ENCODE peak calls at places on chromosomes 13 and 19, in six cellular contexts. S, G, E, L, R and A are unnamed samples.

GRCh38 chr13:44465318-44465717 is 91.7 kb downstream of the SERP2 start:
- ATAC-seq in S (no peak), G (no peak), E (no peak), L (no peak), R (no peak), A (no peak)

GRCh38 chr19:15098505-15098904 is 8.7 kb upstream of the SYDE1 start:
- ATAC-seq in S (no peak), G (no peak), E (no peak), L (no peak), R (no peak), A (no peak)

GRCh38 chr19:40691421-40692211 is 1.2 kb upstream of the NUMBL start:
- ATAC-seq in S (no peak), G (no peak), E (no peak), L (peak; percentile 9), R (peak; percentile 4), A (no peak)

GRCh38 chr13:97275265-97275664 is 53.1 kb downstream of the MBNL2 start:
- ATAC-seq in S (no peak), G (peak; percentile 67), E (peak; percentile 27), L (no peak), R (peak; percentile 68), A (peak; percentile 44)

GRCh38 chr19:57192064-57192395 is 730 bp downstream of the ZNF264 start:
- ATAC-seq in S (no peak), G (peak; percentile 26), E (peak; percentile 10), L (no peak), R (no peak), A (no peak)

GRCh38 chr13:96993660-96994029 is 631 bp downstream of the OXGR1 start:
- ATAC-seq in S (no peak), G (no peak), E (no peak), L (peak; percentile 26), R (no peak), A (no peak)

GRCh38 chr19:6489278-6490061 is 7.9 kb upstream of the DENND1C start:
- ATAC-seq in S (peak; percentile 98), G (no peak), E (no peak), L (peak; percentile 42), R (no peak), A (no peak)

GRCh38 chr13:90933097-90933826 is 414.2 kb upstream of the MIR17HG start:
- ATAC-seq in S (no peak), G (no peak), E (no peak), L (no peak), R (no peak), A (no peak)

GRCh38 chr13:24625324-24625723 is 54.9 kb upstream of the ATP12A start:
- ATAC-seq in S (peak; percentile 47), G (no peak), E (no peak), L (no peak), R (no peak), A (peak; percentile 17)

GRCh38 chr13:24624363-24624762 is 55.8 kb upstream of the ATP12A start:
- ATAC-seq in S (no peak), G (no peak), E (no peak), L (no peak), R (no peak), A (no peak)

GRCh38 chr13:24623141-24623665 is 57.0 kb upstream of the ATP12A start:
- ATAC-seq in S (no peak), G (no peak), E (no peak), L (no peak), R (no peak), A (no peak)

GRCh38 chr13:24624801-24625231 is 55.4 kb upstream of the ATP12A start:
- ATAC-seq in S (no peak), G (no peak), E (peak; percentile 57), L (no peak), R (no peak), A (peak; percentile 82)

DNA sequence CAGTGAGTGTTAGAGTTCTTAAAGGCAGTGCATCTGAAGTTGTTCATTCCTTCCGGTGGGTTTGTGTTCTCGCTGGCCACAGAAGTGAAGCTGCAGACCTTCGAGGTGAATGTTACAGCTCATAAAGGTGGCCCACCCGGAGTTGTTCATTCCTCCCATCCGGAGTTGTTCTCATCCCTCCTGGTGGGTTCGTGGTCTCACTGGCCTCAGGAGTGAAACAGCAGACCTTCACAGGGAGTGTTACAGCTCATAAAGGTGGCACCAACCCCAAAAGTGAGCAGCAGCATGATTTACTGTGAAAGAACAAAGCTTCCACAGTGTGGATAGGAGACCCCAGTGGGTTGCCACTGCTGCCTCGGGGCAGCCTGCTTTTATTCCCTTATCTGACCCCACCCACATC is 57.7 kb upstream of the ATP12A start:
- ATAC-seq in S (no peak), G (no peak), E (no peak), L (no peak), R (no peak), A (no peak)
- H3K4me1 ChIP-seq in S (peaks cover 26% of the 10 kb centered on the region), G (peaks cover 12% of the 10 kb centered on the region), E (no peaks in the 10 kb centered on the region), L (peaks cover under 1% of the 10 kb centered on the region), R (no peaks in the 10 kb centered on the region), A (no peaks in the 10 kb centered on the region)

GRCh38 chr19:4516939-4517300 is 1.4 kb downstream of the PLIN4 start:
- ATAC-seq in S (no peak), G (no peak), E (peak; percentile 36), L (no peak), R (peak; percentile 68), A (peak; percentile 26)
- H3K4me1 ChIP-seq in S (no peaks in the 10 kb centered on the region), G (peaks cover 47% of the 10 kb centered on the region), E (no peaks in the 10 kb centered on the region), L (no peaks in the 10 kb centered on the region), R (peaks cover 30% of the 10 kb centered on the region), A (peaks cover 12% of the 10 kb centered on the region)

DNA sequence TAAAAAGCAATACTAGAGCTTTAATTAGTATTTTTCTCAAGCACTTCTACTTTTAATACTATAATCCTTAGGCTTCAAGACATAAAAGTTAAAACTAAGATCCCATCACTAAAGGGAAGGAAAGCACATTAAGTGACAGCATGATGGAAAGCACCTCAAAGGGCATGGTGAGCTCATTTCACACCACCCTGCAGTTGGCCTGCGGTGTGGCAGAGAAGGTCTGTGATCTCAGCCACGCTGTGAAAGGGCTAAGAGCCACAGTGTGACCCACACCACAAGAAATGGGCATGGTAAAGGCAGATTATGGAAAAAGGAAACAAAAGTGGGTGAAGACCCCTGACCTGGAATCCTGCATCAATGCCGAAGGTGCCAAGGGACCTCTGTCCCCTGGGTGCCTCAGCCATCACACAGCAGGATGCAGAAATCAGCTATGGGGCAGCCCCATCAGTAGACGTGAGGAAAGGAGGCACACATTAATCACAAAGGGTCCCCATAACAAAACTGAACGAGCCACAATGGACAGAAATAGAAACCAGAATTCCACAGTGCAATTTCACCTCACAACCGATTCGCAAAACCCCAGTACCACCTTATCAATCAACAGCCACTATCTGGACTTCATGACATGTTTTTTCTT is 33.6 kb downstream of the TUBGCP3 start:
- ATAC-seq in S (no peak), G (no peak), E (no peak), L (no peak), R (no peak), A (no peak)
- H3K4me1 ChIP-seq in S (no peaks in the 10 kb centered on the region), G (no peaks in the 10 kb centered on the region), E (no peaks in the 10 kb centered on the region), L (no peaks in the 10 kb centered on the region), R (peaks cover 14% of the 10 kb centered on the region), A (no peaks in the 10 kb centered on the region)

GRCh38 chr19:16327131-16327450 is 2.5 kb downstream of the KLF2 start:
- ATAC-seq in S (no peak), G (no peak), E (no peak), L (no peak), R (no peak), A (no peak)

GRCh38 chr19:16324384-16325160 is at the start of gene KLF2:
- ATAC-seq in S (peak; percentile 76), G (peak; percentile 83), E (peak; percentile 91), L (peak; percentile 93), R (peak; percentile 69), A (peak; percentile 78)

GRCh38 chr19:16325161-16325527 is 518 bp downstream of the KLF2 start:
- ATAC-seq in S (peak; percentile 21), G (no peak), E (peak; percentile 0), L (peak; percentile 72), R (no peak), A (peak; percentile 0)

GRCh38 chr19:16326401-16327130 is 1.9 kb downstream of the KLF2 start:
- ATAC-seq in S (peak; percentile 10), G (no peak), E (no peak), L (no peak), R (peak; percentile 5), A (no peak)

DNA sequence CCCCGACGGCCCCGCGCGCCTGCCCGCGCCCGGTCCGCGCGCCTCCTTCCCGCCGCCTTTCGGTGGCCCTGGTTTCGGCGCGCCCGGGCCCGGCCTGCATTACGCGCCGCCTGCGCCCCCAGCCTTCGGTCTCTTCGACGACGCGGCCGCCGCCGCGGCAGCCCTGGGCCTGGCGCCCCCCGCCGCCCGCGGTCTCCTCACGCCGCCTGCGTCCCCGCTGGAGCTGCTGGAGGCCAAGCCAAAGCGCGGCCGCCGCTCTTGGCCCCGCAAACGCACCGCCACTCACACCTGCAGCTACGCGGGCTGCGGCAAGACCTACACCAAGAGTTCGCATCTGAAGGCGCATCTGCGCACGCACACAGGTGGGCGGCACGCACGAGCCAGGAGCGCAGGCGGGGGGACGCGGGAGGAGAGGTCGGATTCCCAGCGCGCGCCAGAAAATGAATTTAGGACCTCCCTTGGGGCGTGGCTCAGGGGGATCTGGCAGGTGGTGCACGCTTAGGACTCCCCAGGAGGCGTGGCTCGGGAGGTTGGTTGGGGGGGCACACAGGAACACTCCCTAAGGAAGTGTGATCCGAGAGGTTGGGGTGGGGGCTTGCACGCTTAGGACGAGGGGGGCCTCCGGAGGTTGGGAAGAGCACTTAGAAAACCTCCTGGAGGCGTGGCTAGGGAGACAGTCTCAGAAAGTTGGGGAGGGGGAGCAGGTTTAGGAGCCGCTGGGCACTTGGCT is 1.2 kb downstream of the KLF2 start:
- ATAC-seq in S (no peak), G (no peak), E (no peak), L (no peak), R (no peak), A (no peak)
- H3K4me1 ChIP-seq in S (peaks cover 33% of the 10 kb centered on the region), G (peaks cover 22% of the 10 kb centered on the region), E (peaks cover 2% of the 10 kb centered on the region), L (peaks cover 5% of the 10 kb centered on the region), R (peaks cover 51% of the 10 kb centered on the region), A (peaks cover 19% of the 10 kb centered on the region)

DNA sequence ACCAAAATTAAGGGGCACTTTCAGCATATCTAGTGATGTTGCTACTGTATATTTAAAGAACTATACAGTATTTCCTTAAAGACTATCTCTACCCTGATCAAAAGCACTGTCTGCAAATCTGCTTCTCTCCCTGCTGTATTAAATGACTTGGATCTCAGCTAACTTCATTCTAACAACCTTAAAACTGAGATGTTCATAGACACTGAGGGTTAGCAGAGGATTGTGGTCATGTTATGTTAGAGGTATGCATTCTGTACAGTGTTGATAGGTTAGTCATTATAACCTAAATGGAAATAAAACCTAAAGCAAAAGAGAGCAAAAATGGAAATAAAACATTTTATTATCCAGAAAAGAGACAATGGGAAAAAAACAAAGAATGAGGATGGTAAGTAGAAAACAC is 9.9 kb downstream of the GPR183 start:
- ATAC-seq in S (peak; percentile 1), G (no peak), E (no peak), L (no peak), R (no peak), A (no peak)
- H3K4me1 ChIP-seq in S (peaks cover 17% of the 10 kb centered on the region), G (no peaks in the 10 kb centered on the region), E (peaks cover 7% of the 10 kb centered on the region), L (peaks cover 7% of the 10 kb centered on the region), R (no peaks in the 10 kb centered on the region), A (no peaks in the 10 kb centered on the region)

GRCh38 chr19:45095496-45096413 is 2.8 kb downstream of the PPP1R37 start:
- ATAC-seq in S (no peak), G (no peak), E (no peak), L (no peak), R (no peak), A (no peak)
- H3K4me1 ChIP-seq in S (peaks cover 9% of the 10 kb centered on the region), G (peaks cover 76% of the 10 kb centered on the region), E (peaks cover 18% of the 10 kb centered on the region), L (peaks cover 48% of the 10 kb centered on the region), R (peaks cover 75% of the 10 kb centered on the region), A (no peaks in the 10 kb centered on the region)

GRCh38 chr13:50757021-50757420 is 86.5 kb downstream of the DLEU7 start:
- ATAC-seq in S (no peak), G (no peak), E (no peak), L (no peak), R (no peak), A (no peak)
- H3K4me1 ChIP-seq in S (no peaks in the 10 kb centered on the region), G (peaks cover 8% of the 10 kb centered on the region), E (peaks cover 3% of the 10 kb centered on the region), L (no peaks in the 10 kb centered on the region), R (no peaks in the 10 kb centered on the region), A (no peaks in the 10 kb centered on the region)

GRCh38 chr19:55643733-55644116 is 276 bp downstream of the ZNF581 start:
- ATAC-seq in S (no peak), G (peak; percentile 1), E (no peak), L (peak; percentile 1), R (peak; percentile 1), A (no peak)
- H3K4me1 ChIP-seq in S (peaks cover 36% of the 10 kb centered on the region), G (peaks cover 60% of the 10 kb centered on the region), E (peaks cover 6% of the 10 kb centered on the region), L (peaks cover 43% of the 10 kb centered on the region), R (peaks cover 69% of the 10 kb centered on the region), A (peaks cover 94% of the 10 kb centered on the region)